ENCODE peak calls at places on chromosomes 13 and 19, in seven cellular contexts. N is tibial nerve, R is breast epithelium, K is right atrium auricular region, S is H1, D is esophagus squamous epithelium, F is GM12865. O is an unnamed sample.

GRCh38 chr13:113122571-113123225 is at the start of gene F10:
- DNase-seq in S (peak; percentile 68), F (no peak), K (peak; percentile 80), R (peak; percentile 53), N (peak; percentile 61), D (no peak), O (peak; percentile 84)

GRCh38 chr13:92972751-92973150 is 253.9 kb upstream of the GPC6 start:
- DNase-seq in F (no peak), D (no peak), R (no peak), K (no peak), S (no peak), N (no peak), O (no peak)

GRCh38 chr19:10981496-10981895 is 20.7 kb downstream of the SMARCA4 start:
- DNase-seq in N (no peak), K (no peak), F (no peak), R (no peak), D (no peak), S (no peak), O (no peak)

GRCh38 chr19:47339196-47339880 is 7.4 kb downstream of the C5AR2 start:
- DNase-seq in K (no peak), R (no peak), N (no peak), S (no peak), F (no peak), D (no peak), O (no peak)

GRCh38 chr19:50724522-50725217 is 1.5 kb downstream of the CLEC11A start:
- DNase-seq in K (peak; percentile 96), F (peak; percentile 98), R (peak; percentile 99), S (peak; percentile 99), D (peak; percentile 65), N (peak; percentile 99), O (peak; percentile 99)

GRCh38 chr19:18665771-18666202 is 17.7 kb upstream of the CRTC1 start:
- DNase-seq in F (no peak), K (no peak), N (no peak), R (no peak), D (no peak), S (no peak), O (no peak)

GRCh38 chr19:45298264-45298663 is 24.4 kb downstream of the CKM start:
- DNase-seq in N (no peak), K (no peak), F (no peak), D (no peak), R (no peak), S (no peak), O (no peak)

GRCh38 chr19:13013649-13014048 is 18.4 kb downstream of the NFIX start:
- DNase-seq in N (no peak), D (no peak), K (no peak), F (no peak), S (no peak), R (no peak), O (no peak)

GRCh38 chr19:13843104-13843921 is 33.6 kb upstream of the NANOS3 start:
- DNase-seq in R (peak; percentile 84), N (no peak), S (peak; percentile 68), D (no peak), K (no peak), F (no peak), O (peak; percentile 93)

GRCh38 chr19:12065100-12065538 is 588 bp downstream of the ZNF844 start:
- DNase-seq in D (no peak), R (peak; percentile 58), F (peak; percentile 21), K (no peak), N (peak; percentile 21), S (peak; percentile 63), O (no peak)

GRCh38 chr19:41265376-41266153 is 1.4 kb downstream of the HNRNPUL1 start:
- DNase-seq in R (peak; percentile 55), N (no peak), F (peak; percentile 35), K (no peak), S (no peak), D (no peak), O (no peak)

GRCh38 chr13:42039457-42039945 is 8.9 kb upstream of the DGKH start:
- DNase-seq in N (peak; percentile 24), S (no peak), K (no peak), D (no peak), F (peak; percentile 52), R (no peak), O (no peak)

GRCh38 chr13:38897521-38897920 is 93.1 kb downstream of the STOML3 start:
- DNase-seq in F (no peak), N (no peak), R (no peak), S (no peak), K (no peak), D (no peak), O (no peak)

GRCh38 chr13:38898481-38898880 is 92.2 kb downstream of the STOML3 start:
- DNase-seq in K (no peak), R (no peak), N (no peak), D (no peak), F (no peak), S (no peak), O (no peak)

GRCh38 chr13:38899581-38899980 is 91.0 kb downstream of the STOML3 start:
- DNase-seq in F (no peak), S (no peak), D (no peak), K (no peak), N (no peak), R (no peak), O (no peak)

GRCh38 chr13:38902551-38902950 is 88.1 kb downstream of the STOML3 start:
- DNase-seq in D (no peak), R (no peak), N (no peak), F (no peak), S (no peak), K (no peak), O (no peak)

GRCh38 chr13:38900188-38900587 is 90.4 kb downstream of the STOML3 start:
- DNase-seq in D (no peak), N (no peak), F (no peak), K (no peak), S (no peak), R (no peak), O (no peak)
- TF ChIP-seq CTCF in D (no peak), N (no peak), F (no peak), K (no peak), S (peak; percentile 34), R (no peak), O (peak; percentile 9)

DNA sequence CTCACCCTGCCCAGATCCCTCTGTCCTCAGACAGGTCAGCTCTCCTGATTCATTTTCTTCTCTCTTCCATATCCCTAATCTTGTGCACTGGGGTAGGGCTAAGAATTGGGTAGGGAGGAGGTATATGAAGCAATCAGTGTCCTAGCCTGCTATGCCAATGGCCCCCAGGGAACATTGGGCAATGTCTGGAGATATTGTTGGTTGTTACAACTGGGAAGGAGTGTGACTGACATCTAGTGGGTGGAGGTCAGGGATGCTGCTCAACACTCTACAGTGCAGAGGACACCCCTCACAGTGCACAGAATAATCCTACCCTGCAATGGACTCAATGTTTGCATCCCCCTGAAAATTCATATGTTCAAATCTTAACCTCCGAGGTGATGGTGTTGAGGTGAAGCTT is 57.5 kb downstream of the CPAMD8 start:
- DNase-seq in S (no peak), R (peak; percentile 9), F (peak; percentile 19), N (peak; percentile 22), D (no peak), K (no peak), O (no peak)
- TF ChIP-seq CTCF in S (peak; percentile 22), R (no peak), F (peak; percentile 35), N (no peak), D (no peak), K (no peak), O (no peak)

GRCh38 chr19:1055028-1055425 is 11.9 kb upstream of the ARHGAP45 start:
- DNase-seq in F (no peak), K (no peak), D (no peak), R (no peak), N (no peak), S (no peak), O (no peak)

GRCh38 chr19:1058112-1058511 is 8.9 kb upstream of the ARHGAP45 start:
- DNase-seq in K (no peak), F (no peak), N (no peak), S (no peak), D (no peak), R (no peak), O (no peak)

GRCh38 chr19:1054102-1055027 is 12.6 kb upstream of the ARHGAP45 start:
- DNase-seq in S (no peak), N (no peak), K (no peak), F (no peak), R (no peak), D (no peak), O (no peak)

GRCh38 chr19:1055886-1056620 is 10.9 kb upstream of the ARHGAP45 start:
- DNase-seq in S (no peak), F (no peak), D (no peak), K (no peak), R (no peak), N (no peak), O (no peak)

DNA sequence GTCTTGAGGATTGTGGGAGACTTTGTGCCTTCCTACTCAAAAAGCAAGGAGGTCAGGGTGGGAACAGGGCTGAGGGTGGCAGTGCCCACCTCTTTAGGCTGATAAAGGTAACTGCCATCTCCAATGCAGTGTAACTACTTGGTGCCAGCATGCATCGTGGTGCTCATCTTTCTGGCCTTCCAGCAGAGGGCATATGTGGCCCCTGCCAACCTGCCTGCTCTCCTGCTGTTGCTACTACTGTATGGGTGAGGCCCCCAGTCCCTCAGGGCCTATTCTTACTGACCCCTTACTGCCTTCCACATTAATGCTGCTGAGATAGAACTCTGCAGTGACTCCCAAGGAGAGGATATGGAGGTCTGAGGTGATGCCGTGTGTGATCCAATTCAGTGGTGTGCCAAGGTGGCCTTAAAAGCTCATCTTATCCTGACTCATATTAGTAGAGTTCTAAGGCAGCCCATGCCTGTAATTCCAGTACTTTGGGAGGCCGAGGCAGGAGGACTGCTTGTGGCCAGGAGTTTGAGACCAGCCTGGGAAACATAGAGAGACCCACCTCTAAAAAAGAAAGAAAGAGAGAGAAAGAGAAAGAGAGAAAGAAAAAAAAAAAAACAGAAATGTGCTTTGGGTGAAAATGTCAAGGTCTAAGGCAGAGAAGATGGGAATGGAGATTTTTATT is 9.6 kb upstream of the ARHGAP45 start:
- DNase-seq in D (no peak), R (no peak), K (no peak), F (peak; percentile 61), S (no peak), N (no peak), O (no peak)
- TF ChIP-seq CTCF in D (no peak), R (no peak), K (no peak), F (peak; percentile 44), S (no peak), N (peak; percentile 28), O (peak; percentile 57)

DNA sequence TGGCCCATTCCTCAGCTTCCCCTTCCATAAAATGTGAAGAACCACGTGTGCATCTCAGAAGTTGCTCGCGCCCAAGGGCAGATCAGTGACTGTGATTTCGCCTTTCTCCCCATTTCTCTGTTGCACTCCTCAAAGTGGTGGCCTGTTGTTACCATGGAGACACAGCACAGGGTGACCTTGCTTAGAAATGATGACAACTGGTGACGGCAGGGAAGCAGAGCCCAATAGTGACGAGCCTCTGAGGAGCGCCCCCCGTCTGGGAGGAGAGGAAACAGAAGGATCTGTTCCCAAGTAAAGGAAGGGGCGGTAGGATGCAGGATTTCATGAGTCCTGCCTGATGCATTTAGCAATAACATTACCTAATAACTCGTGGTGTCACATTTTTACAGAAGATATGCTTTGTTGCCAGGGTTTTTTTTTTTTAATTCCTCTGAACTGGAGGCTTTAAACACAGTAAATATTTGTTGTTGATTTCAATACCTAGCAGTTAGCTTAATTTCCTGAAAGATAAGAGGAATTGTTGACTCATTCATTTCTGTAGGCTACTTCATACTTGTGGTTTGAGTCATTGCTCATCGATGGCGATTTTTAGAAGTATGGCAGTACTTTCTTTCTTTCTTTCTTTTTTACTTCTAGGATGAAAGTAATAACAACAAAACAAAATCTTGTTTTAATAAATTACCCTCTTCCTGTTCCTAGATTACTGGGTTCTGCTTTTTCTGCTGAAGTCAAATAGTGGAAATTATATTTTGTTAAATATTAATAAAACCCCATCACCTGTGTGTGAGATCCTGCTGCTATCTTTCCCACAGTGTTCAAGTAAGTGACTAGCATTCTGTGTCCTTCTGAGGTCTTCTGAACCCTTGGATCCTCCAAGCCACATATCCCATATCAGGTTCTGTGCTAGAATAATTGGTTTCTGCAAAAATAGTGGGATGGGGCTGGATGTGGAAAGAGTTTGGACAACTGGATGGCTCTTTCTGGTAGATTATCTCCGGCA is 36.0 kb downstream of the MBNL2 start:
- DNase-seq in K (peak; percentile 94), F (peak; percentile 52), R (no peak), N (peak; percentile 61), D (no peak), S (no peak), O (no peak)
- TF ChIP-seq CTCF in K (no peak), F (no peak), R (no peak), N (no peak), D (no peak), S (peak; percentile 13), O (no peak)

O was measured in osteocyte.